ENCODE peak calls at places on chromosomes 5 and 9, in four cellular contexts. A is upper lobe of right lung, X is HepG2, Z is suprapubic skin. E is an unnamed sample.
A peak's percentile ranks its signal among the peaks of the same experiment; 100 is the strongest.

GRCh38 chr5:34486160-34486765 is 169.9 kb upstream of the RAI14 start:
- DNase-seq in A (peak; percentile 87), X (peak; percentile 83), Z (peak; percentile 87), E (no peak)

GRCh38 chr5:63053019-63053638 is 474.5 kb downstream of the LRRC70 start:
- DNase-seq in A (no peak), X (no peak), Z (no peak), E (no peak)

GRCh38 chr5:150286820-150287219 is 2.8 kb downstream of the CAMK2A start:
- DNase-seq in A (no peak), X (peak; percentile 73), Z (no peak), E (no peak)

GRCh38 chr9:101419863-101420262 is 15.7 kb downstream of the ALDOB start:
- DNase-seq in A (no peak), X (no peak), Z (no peak), E (no peak)

GRCh38 chr9:469672-470040 is 255.0 kb downstream of the DOCK8 start:
- DNase-seq in A (no peak), X (no peak), Z (no peak), E (peak; percentile 46)

GRCh38 chr5:139788294-139788875 is 7.2 kb upstream of the PSD2 start:
- DNase-seq in A (no peak), X (no peak), Z (no peak), E (no peak)

GRCh38 chr9:77018058-77019009 is 1.1 kb upstream of the FOXB2 start:
- DNase-seq in A (no peak), X (no peak), Z (no peak), E (no peak)

GRCh38 chr5:53350991-53351770 is 129.2 kb upstream of the FST start:
- DNase-seq in A (no peak), X (no peak), Z (no peak), E (no peak)

GRCh38 chr9:105828171-105828570 is 133.8 kb downstream of the TMEM38B start:
- DNase-seq in A (no peak), X (no peak), Z (no peak), E (no peak)

GRCh38 chr5:76789991-76790571 is 28.7 kb upstream of the F2RL1 start:
- DNase-seq in A (no peak), X (no peak), Z (no peak), E (no peak)

GRCh38 chr5:96968074-96968473 is 32.2 kb downstream of the LNPEP start:
- DNase-seq in A (no peak), X (peak; percentile 29), Z (no peak), E (no peak)

GRCh38 chr5:14236757-14237156 is 93.6 kb downstream of the TRIO start:
- DNase-seq in A (no peak), X (no peak), Z (no peak), E (no peak)

GRCh38 chr5:67416133-67416937 is 219.7 kb upstream of the CD180 start:
- DNase-seq in A (no peak), X (no peak), Z (no peak), E (no peak)
- H3K4me3 ChIP-seq in A (no peak overlapping the region), X (no peak overlapping the region), Z (no peak overlapping the region), E (no peak overlapping the region)

GRCh38 chr5:132458226-132458560 is 32.4 kb downstream of the IRF1 start:
- DNase-seq in A (no peak), X (no peak), Z (no peak), E (no peak)

GRCh38 chr5:132459031-132459982 is 31.3 kb downstream of the IRF1 start:
- DNase-seq in A (peak; percentile 76), X (no peak), Z (peak; percentile 75), E (peak; percentile 7)

GRCh38 chr5:132458651-132459030 is 31.9 kb downstream of the IRF1 start:
- DNase-seq in A (no peak), X (no peak), Z (no peak), E (no peak)

GRCh38 chr5:132456553-132457361 is 33.8 kb downstream of the IRF1 start:
- DNase-seq in A (peak; percentile 77), X (no peak), Z (peak; percentile 81), E (no peak)

DNA sequence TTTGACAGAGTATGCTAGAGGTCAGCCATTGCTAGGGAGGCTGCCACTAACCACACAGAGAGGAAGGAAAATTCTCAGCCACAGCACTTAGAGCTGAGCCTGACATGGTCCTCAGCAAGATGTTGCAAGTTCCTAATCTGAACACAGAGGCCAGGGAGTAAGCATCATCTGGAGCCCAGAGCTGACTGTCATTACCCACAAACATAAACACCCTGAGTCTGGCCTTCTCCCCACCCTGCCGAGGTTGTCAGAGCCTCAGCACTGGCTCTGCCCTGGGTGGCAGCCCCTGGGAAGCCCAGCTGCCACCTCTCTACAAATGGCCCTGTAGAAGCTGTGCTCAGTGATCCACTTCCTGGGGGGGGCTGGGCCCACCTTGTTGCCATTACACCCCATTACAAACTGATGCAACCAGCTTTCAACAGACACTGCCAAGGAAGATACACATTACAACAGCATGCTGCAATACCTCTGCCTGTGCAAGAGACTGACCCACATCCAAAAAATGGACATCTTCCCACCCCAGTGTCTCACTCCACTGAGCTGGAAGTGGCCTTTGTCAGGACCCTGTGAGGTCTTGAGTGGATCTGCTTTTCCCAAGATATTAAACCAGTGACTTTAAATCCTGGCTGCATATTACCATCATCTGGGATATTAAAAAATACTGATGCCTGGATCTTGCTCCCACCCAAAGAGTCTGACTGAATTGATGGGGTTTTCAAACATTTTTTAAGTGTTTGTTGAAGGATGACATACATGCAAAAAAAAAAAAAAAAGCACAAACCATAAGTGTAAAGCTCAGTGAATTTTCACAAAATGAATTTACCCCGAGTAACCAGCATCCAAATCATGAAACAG is 33.0 kb downstream of the IRF1 start:
- DNase-seq in A (peak; percentile 74), X (peak; percentile 23), Z (peak; percentile 85), E (no peak)
- H3K4me1 ChIP-seq in A (peaks cover 58% of the 10 kb centered on the region), X (peaks cover 79% of the 10 kb centered on the region), Z (peaks cover 56% of the 10 kb centered on the region), E (peaks cover 34% of the 10 kb centered on the region)

DNA sequence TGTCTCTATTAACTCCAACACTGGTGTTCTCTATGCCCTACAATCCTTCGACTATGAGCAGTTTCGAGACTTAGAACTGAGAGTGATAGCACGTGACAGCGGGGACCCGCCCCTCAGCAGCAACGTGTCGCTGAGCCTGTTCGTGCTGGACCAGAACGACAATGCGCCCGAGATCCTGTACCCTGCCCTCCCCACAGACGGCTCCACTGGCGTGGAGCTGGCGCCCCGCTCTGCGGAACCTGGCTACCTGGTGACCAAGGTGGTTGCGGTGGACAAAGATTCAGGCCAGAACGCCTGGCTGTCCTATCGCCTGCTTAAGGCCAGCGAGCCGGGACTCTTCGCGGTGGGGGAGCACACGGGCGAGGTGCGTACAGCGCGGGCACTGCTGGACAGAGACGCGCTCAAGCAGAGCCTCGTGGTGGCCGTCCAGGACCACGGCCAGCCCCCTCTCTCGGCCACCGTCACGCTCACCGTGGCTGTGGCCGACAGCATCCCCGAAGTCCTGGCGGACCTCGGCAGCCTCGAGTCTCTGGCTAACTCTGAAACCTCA is 2.0 kb downstream of the PCDHGA11 start:
- DNase-seq in A (no peak), X (no peak), Z (no peak), E (no peak)
- H3K9me3 ChIP-seq in A (peaks cover 82% of the 10 kb centered on the region), X (peaks cover 30% of the 10 kb centered on the region), Z (peaks cover 78% of the 10 kb centered on the region), E (peaks cover 72% of the 10 kb centered on the region)

GRCh38 chr5:101440173-101440572 is 537.1 kb upstream of the ST8SIA4 start:
- DNase-seq in A (no peak), X (no peak), Z (no peak), E (no peak)

DNA sequence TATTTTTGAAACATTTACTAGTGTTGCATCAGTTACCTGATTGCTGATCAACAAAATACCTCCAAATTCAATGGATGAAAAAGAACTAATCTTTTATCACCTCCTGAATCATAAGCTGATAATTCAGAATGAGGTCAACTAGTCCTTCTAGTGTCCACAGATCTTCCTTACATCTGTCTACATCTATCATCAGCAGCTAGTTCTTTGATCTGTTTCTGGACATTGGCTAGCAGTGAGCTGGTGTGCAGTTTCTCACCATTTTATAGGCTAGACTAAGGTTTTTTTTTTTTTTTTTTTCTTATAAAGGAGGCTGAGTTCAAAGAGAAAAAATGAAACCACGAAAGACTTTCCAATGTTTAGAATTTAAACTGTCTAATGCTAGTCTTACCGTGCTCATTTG is 534.3 kb upstream of the ST8SIA4 start:
- DNase-seq in A (no peak), X (no peak), Z (no peak), E (no peak)
- H3K4me3 ChIP-seq in A (no peak overlapping the region), X (no peak overlapping the region), Z (no peak overlapping the region), E (no peak overlapping the region)

E was measured in RWPE2.